ENCODE peak calls at places on chromosome 21, in six cellular contexts. V, H, W, D, J and B are unnamed samples.

GRCh38 chr21:22136770-22137169 is 1138.6 kb downstream of the NCAM2 start:
- DNase-seq in D (no peak), J (no peak), W (no peak), V (no peak), H (no peak), B (no peak)

GRCh38 chr21:29433366-29434059 is 134.8 kb downstream of the BACH1 start:
- DNase-seq in H (peak; percentile 6), V (no peak), W (no peak), D (no peak), J (no peak), B (no peak)

GRCh38 chr21:42455754-42456440 is 40.1 kb downstream of the RSPH1 start:
- DNase-seq in W (no peak), D (no peak), V (no peak), H (no peak), J (no peak), B (no peak)

GRCh38 chr21:45865106-45865835 is 116.3 kb upstream of the COL6A1 start:
- DNase-seq in D (no peak), W (no peak), V (no peak), H (no peak), J (no peak), B (no peak)

GRCh38 chr21:42281196-42281680 is 34.0 kb downstream of the TFF3 start:
- DNase-seq in V (no peak), H (no peak), D (no peak), J (no peak), W (no peak), B (no peak)

GRCh38 chr21:38495242-38495641 is 3.0 kb downstream of the ERG start:
- DNase-seq in H (no peak), V (no peak), J (no peak), D (no peak), W (no peak), B (no peak)

GRCh38 chr21:36203603-36203889 is 46.9 kb downstream of the DOP1B start:
- DNase-seq in V (no peak), J (peak; percentile 80), W (no peak), D (no peak), H (peak; percentile 81), B (no peak)

GRCh38 chr21:28699591-28700259 is 293.0 kb downstream of the LTN1 start:
- DNase-seq in W (no peak), H (no peak), V (no peak), J (no peak), D (no peak), B (peak; percentile 60)

GRCh38 chr21:45138199-45139002 is 64.0 kb downstream of the ADARB1 start:
- DNase-seq in D (peak; percentile 47), J (peak; percentile 79), V (peak; percentile 61), H (peak; percentile 84), W (peak; percentile 11), B (peak; percentile 68)

GRCh38 chr21:45613396-45613795 is 30.1 kb upstream of the PCBP3 start:
- DNase-seq in H (no peak), D (no peak), V (no peak), W (no peak), J (no peak), B (no peak)

GRCh38 chr21:40511976-40512375 is 335.0 kb downstream of the DSCAM start:
- DNase-seq in H (no peak), V (no peak), D (no peak), J (no peak), W (no peak), B (no peak)

GRCh38 chr21:42346441-42346840 is 4.4 kb downstream of the TFF2 start:
- DNase-seq in H (no peak), W (no peak), V (no peak), D (no peak), J (no peak), B (no peak)

GRCh38 chr21:44083631-44084291 is 23.4 kb upstream of the PWP2 start:
- DNase-seq in J (no peak), V (no peak), W (no peak), D (no peak), H (no peak), B (no peak)